ENCODE peak calls at places on chromosomes 1 and 21, in four cellular contexts. K is AG09319, Y is PC-3, V is GM12865. U is an unnamed sample.

GRCh38 chr1:100494393-100495084 is 43.4 kb upstream of the GPR88 start:
- DNase-seq in V (no peak), K (no peak), Y (peak; percentile 81), U (no peak)

GRCh38 chr21:35404247-35404646 is 355.1 kb upstream of the RUNX1 start:
- DNase-seq in V (no peak), K (no peak), Y (no peak), U (no peak)

GRCh38 chr21:25997788-25998611 is 172.6 kb downstream of the APP start:
- DNase-seq in K (no peak), V (no peak), Y (peak; percentile 68), U (no peak)

GRCh38 chr1:63799810-63800209 is 26.0 kb downstream of the ROR1 start:
- DNase-seq in Y (no peak), V (no peak), K (peak; percentile 72), U (no peak)

GRCh38 chr1:168085401-168085872 is 51.3 kb downstream of the GPR161 start:
- DNase-seq in Y (no peak), K (no peak), V (no peak), U (no peak)

GRCh38 chr1:167526659-167527383 is 8.5 kb upstream of the CD247 start:
- DNase-seq in Y (no peak), V (no peak), K (no peak), U (no peak)

GRCh38 chr1:228314658-228315483 is 91.8 kb downstream of the TRIM11 start:
- DNase-seq in Y (no peak), K (no peak), V (no peak), U (no peak)

GRCh38 chr1:65147424-65148177 is 402 bp upstream of the AK4 start:
- DNase-seq in V (peak; percentile 76), K (no peak), Y (peak; percentile 58), U (peak; percentile 76)

GRCh38 chr1:2553871-2554620 is 2.1 kb upstream of the TNFRSF14 start:
- DNase-seq in Y (no peak), V (no peak), K (no peak), U (no peak)

GRCh38 chr1:234406871-234407270 is 33.6 kb downstream of the COA6 start:
- DNase-seq in K (no peak), Y (no peak), V (no peak), U (no peak)

GRCh38 chr1:155909894-155910293 is 1.3 kb downstream of the RIT1 start:
- DNase-seq in K (no peak), V (no peak), Y (peak; percentile 76), U (no peak)

GRCh38 chr1:29975036-29975694 is 738.8 kb downstream of the PTPRU start:
- DNase-seq in Y (peak; percentile 49), K (peak; percentile 2), V (peak; percentile 11), U (no peak)

GRCh38 chr1:110672753-110673108 is 2.0 kb downstream of the KCNA3 start:
- DNase-seq in K (no peak), Y (no peak), V (peak; percentile 78), U (peak; percentile 26)

GRCh38 chr1:165383067-165383466 is 26.6 kb upstream of the LMX1A start:
- DNase-seq in V (no peak), Y (peak; percentile 70), K (peak; percentile 79), U (no peak)

GRCh38 chr1:164587617-164588367 is 28.8 kb downstream of the PBX1 start:
- DNase-seq in K (no peak), Y (peak; percentile 7), V (no peak), U (no peak)

GRCh38 chr1:174956086-174956485 is 43.7 kb upstream of the CACYBP start:
- DNase-seq in V (no peak), Y (no peak), K (no peak), U (no peak)

GRCh38 chr1:243974451-243975292 is 76.4 kb upstream of the ZBTB18 start:
- DNase-seq in K (no peak), Y (peak; percentile 37), V (peak; percentile 17), U (peak; percentile 3)

GRCh38 chr1:156625436-156626078 is 6.3 kb downstream of the HAPLN2 start:
- DNase-seq in K (no peak), Y (peak; percentile 68), V (peak; percentile 62), U (peak; percentile 74)

GRCh38 chr21:32320726-32321125 is 22.1 kb downstream of the MRAP start:
- DNase-seq in V (no peak), K (no peak), Y (no peak), U (no peak)

GRCh38 chr21:32336711-32337110 is 38.1 kb downstream of the MRAP start:
- DNase-seq in Y (peak; percentile 39), K (no peak), V (no peak), U (no peak)

GRCh38 chr21:36780861-36781260 is 81.9 kb downstream of the SIM2 start:
- DNase-seq in V (no peak), Y (peak; percentile 66), K (no peak), U (no peak)

GRCh38 chr21:15057290-15057689 is 7.5 kb downstream of the NRIP1 start:
- DNase-seq in K (no peak), Y (no peak), V (no peak), U (peak; percentile 14)

GRCh38 chr1:41823453-41823852 is 95.3 kb downstream of the HIVEP3 start:
- DNase-seq in Y (peak; percentile 25), V (no peak), K (no peak), U (no peak)

GRCh38 chr1:92922378-92923035 is 38.8 kb downstream of the DIPK1A start:
- DNase-seq in V (no peak), K (peak; percentile 56), Y (no peak), U (no peak)

GRCh38 chr1:21552715-21553114 is 43.5 kb downstream of the ALPL start:
- DNase-seq in K (peak; percentile 19), Y (no peak), V (no peak), U (no peak)

GRCh38 chr1:155017021-155017945 is 14.7 kb downstream of the ZBTB7B start:
- DNase-seq in K (peak; percentile 68), V (peak; percentile 90), Y (peak; percentile 99), U (peak; percentile 94)

GRCh38 chr1:117123274-117123673 is 1.7 kb upstream of the TRIM45 start:
- DNase-seq in Y (no peak), K (no peak), V (no peak), U (no peak)

GRCh38 chr1:117127840-117128239 is 6.3 kb upstream of the TRIM45 start:
- DNase-seq in Y (no peak), V (no peak), K (no peak), U (no peak)

GRCh38 chr1:117130526-117130925 is 9.0 kb upstream of the TRIM45 start:
- DNase-seq in K (no peak), V (no peak), Y (no peak), U (no peak)

DNA sequence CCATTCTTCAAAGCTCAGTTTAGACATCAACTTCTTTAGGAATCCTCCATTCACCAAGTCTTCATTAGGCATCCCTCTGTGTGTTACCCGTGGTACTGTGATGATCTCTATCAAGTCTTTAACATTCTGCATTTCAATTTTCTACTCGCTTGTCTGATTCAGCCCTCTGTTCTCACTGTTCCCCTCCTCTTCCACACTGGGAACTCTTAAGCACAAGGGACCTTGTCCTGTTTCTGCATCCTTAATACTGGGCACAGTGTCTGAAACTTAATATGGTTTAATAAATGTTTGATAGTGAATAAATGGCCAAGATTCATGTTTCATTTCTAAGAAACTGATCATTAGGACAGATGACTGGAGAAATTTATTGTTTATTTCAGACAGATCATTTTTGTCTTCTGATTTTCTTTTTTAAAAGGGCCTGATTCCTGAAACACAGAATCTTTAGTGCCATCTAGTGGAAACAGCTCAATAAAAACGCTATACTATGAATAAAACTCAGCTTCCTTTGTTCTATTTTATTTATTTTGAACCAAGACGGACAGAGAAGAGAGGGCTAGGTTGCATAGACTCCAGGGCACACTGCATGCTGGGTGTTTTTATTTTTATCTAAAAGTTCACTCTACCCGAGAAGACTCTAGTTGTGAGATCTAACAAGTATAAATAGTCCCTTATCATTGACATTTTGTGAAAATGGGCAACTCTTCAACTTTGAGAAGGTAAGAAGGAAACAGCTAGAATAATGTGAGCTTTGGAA is 7.0 kb upstream of the TRIM45 start:
- DNase-seq in V (peak; percentile 23), K (no peak), Y (peak; percentile 72), U (no peak)
- TF ChIP-seq CTCF in V (peak; percentile 26), K (peak; percentile 46), Y (peak; percentile 78), U (peak; percentile 64)

DNA sequence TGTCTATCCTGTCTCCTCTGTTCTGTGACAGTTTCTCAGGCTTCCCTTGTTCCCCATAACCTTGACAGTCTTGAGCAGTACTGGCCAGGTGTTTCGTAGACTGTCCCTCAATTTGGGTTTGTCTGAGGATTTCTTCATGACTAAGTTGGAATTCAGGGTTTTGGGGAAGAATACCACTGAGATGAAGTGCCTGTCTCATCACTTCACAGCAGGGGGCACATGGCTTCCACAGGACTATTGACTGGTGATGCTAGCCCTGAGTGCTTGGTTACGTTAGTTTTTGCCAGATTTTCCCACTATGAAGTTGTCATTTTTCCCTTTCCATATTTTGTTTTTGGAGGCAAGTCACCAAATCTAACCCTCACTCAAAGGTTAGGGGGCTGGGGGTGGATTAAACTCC is 45.7 kb downstream of the CDCP2 start:
- DNase-seq in Y (peak; percentile 17), K (no peak), V (no peak), U (no peak)
- TF ChIP-seq CTCF in Y (peak; percentile 48), K (peak; percentile 40), V (no peak), U (no peak)

GRCh38 chr1:222706815-222707214 is 5.5 kb downstream of the AIDA start:
- DNase-seq in Y (no peak), V (no peak), K (no peak), U (no peak)
- TF ChIP-seq CTCF in Y (peak; percentile 47), V (no peak), K (no peak), U (no peak)

GRCh38 chr1:241837413-241837812 is 10.6 kb upstream of the EXO1 start:
- DNase-seq in K (no peak), V (no peak), Y (no peak), U (no peak)

GRCh38 chr1:241836944-241837343 is 11.1 kb upstream of the EXO1 start:
- DNase-seq in K (no peak), V (no peak), Y (no peak), U (no peak)

GRCh38 chr1:241837901-241838300 is 10.1 kb upstream of the EXO1 start:
- DNase-seq in Y (peak; percentile 88), K (peak; percentile 67), V (no peak), U (no peak)

GRCh38 chr1:241838831-241839365 is 9.1 kb upstream of the EXO1 start:
- DNase-seq in Y (peak; percentile 65), K (no peak), V (no peak), U (no peak)

GRCh38 chr1:241834733-241835377 is 13.1 kb upstream of the EXO1 start:
- DNase-seq in K (peak; percentile 40), V (no peak), Y (peak; percentile 76), U (no peak)
- TF ChIP-seq CTCF in K (peak; percentile 85), V (peak; percentile 37), Y (peak; percentile 93), U (peak; percentile 59)

U was measured in activated CD8-positive, alpha-beta T cell treated with anti-CD3 and anti-CD28 coated beads for 36 hours.